ENCODE peak calls at places on chromosomes 3 and 15, in five cellular contexts. U is adrenal gland, Z is lower lobe of right lung, R is A549, V is body of pancreas. F is an unnamed sample.
A peak's percentile ranks its signal among the peaks of the same experiment; 100 is the strongest.

GRCh38 chr3:189340680-189341460 is 169.1 kb downstream of the TPRG1 start:
- DNase-seq in V (no peak), R (no peak), Z (no peak), U (peak; percentile 20), F (peak; percentile 46)

GRCh38 chr15:33915571-33916407 is 52.5 kb upstream of the CHRM5 start:
- DNase-seq in Z (no peak), U (no peak), R (no peak), V (no peak), F (peak; percentile 25)

GRCh38 chr3:48086736-48087470 is 70.7 kb upstream of the MAP4 start:
- DNase-seq in U (no peak), V (no peak), Z (no peak), R (peak; percentile 38), F (no peak)

GRCh38 chr15:91871138-91871537 is 17.6 kb downstream of the SLCO3A1 start:
- DNase-seq in Z (no peak), U (no peak), V (no peak), R (no peak), F (no peak)

GRCh38 chr15:67158367-67158766 is 93.0 kb downstream of the SMAD3 start:
- DNase-seq in U (no peak), V (no peak), R (no peak), Z (no peak), F (no peak)

GRCh38 chr3:194056731-194057415 is 79.1 kb upstream of the HES1 start:
- DNase-seq in U (no peak), R (no peak), V (peak; percentile 21), Z (no peak), F (no peak)

GRCh38 chr3:535566-536416 is 339.2 kb downstream of the CHL1 start:
- DNase-seq in R (no peak), U (no peak), Z (peak; percentile 56), V (peak; percentile 60), F (no peak)

GRCh38 chr3:6679510-6679909 is 181.4 kb upstream of the GRM7 start:
- DNase-seq in R (no peak), Z (no peak), V (no peak), U (no peak), F (peak; percentile 22)

GRCh38 chr3:139509631-139510030 is 29.9 kb downstream of the RBP1 start:
- DNase-seq in Z (no peak), R (no peak), V (no peak), U (no peak), F (no peak)

GRCh38 chr3:162517110-162517509 is 1020.5 kb downstream of the OTOL1 start:
- DNase-seq in U (no peak), R (no peak), Z (no peak), V (no peak), F (no peak)

GRCh38 chr3:46466871-46467403 is 2.2 kb upstream of the LTF start:
- DNase-seq in R (no peak), Z (no peak), V (no peak), U (no peak), F (no peak)

DNA sequence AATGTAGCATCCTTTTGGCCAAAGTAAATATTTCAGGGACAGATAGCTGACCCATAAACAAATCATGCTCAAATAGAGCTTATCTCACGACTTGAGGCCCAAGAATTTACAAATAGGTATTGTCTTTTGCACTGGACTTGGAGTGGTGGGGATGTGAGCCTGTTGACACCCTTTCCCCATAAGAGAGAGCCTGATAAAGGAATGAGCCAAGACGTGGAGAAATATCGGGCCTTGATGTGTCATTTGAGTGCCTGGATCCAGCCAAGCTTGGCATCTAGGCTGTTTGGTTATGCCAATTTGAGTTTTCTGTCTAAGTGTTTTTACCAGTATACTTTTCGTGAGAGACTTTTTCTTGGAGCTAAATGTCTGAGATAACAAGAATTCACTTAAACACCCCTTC is 112.9 kb upstream of the RGMA start:
- DNase-seq in U (no peak), R (no peak), V (no peak), Z (no peak), F (no peak)
- H3K4me3 ChIP-seq in U (no peak overlapping the region), R (no peak overlapping the region), V (no peak overlapping the region), Z (no peak overlapping the region), F (no peak overlapping the region)

DNA sequence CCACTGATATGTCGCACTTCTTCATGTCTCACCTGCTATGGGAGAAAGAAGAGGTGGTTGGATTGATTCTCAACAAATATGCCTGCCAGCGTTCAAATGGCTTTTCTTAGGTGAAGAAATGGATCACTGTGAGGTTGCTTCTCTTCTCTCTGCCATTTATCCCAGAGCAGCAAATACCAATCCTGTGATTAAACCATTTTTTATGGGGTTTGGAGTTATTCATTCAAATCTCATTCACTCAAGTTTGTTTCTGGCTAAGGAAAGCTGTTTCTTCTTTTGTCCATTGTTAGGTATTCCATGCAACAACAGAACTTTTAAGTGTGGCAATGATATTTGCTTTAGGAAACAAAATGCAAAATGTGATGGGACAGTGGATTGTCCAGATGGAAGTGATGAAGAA is 12.2 kb upstream of the C3orf52 start:
- DNase-seq in U (no peak), Z (no peak), R (no peak), V (no peak), F (no peak)
- H3K4me3 ChIP-seq in U (no peak overlapping the region), Z (no peak overlapping the region), R (no peak overlapping the region), V (no peak overlapping the region), F (no peak overlapping the region)

GRCh38 chr15:31330111-31330785 is 3.6 kb downstream of the KLF13 start:
- DNase-seq in U (no peak), Z (no peak), R (no peak), V (peak; percentile 49), F (no peak)
- H3K4me3 ChIP-seq in U (no peak overlapping the region), Z (peak overlapping the region; percentile 93), R (no peak overlapping the region), V (no peak overlapping the region), F (peak overlapping the region; percentile 0)

GRCh38 chr3:119524931-119525662 is 26.8 kb downstream of the TIMMDC1 start:
- DNase-seq in V (no peak), Z (no peak), U (no peak), R (no peak), F (peak; percentile 16)
- H3K4me3 ChIP-seq in V (no peak overlapping the region), Z (no peak overlapping the region), U (no peak overlapping the region), R (no peak overlapping the region), F (no peak overlapping the region)

GRCh38 chr15:90535254-90535653 is 5.5 kb downstream of the CRTC3 start:
- DNase-seq in V (no peak), U (no peak), R (no peak), Z (no peak), F (no peak)

GRCh38 chr15:90540768-90541167 is 11.0 kb downstream of the CRTC3 start:
- DNase-seq in R (no peak), U (no peak), V (no peak), Z (no peak), F (no peak)

GRCh38 chr15:90545095-90545494 is 15.4 kb downstream of the CRTC3 start:
- DNase-seq in R (no peak), U (no peak), V (no peak), Z (no peak), F (peak; percentile 32)

GRCh38 chr15:90539789-90540188 is 10.1 kb downstream of the CRTC3 start:
- DNase-seq in R (no peak), U (no peak), V (no peak), Z (no peak), F (no peak)
- H3K4me3 ChIP-seq in R (no peak overlapping the region), U (no peak overlapping the region), V (no peak overlapping the region), Z (no peak overlapping the region), F (no peak overlapping the region)

DNA sequence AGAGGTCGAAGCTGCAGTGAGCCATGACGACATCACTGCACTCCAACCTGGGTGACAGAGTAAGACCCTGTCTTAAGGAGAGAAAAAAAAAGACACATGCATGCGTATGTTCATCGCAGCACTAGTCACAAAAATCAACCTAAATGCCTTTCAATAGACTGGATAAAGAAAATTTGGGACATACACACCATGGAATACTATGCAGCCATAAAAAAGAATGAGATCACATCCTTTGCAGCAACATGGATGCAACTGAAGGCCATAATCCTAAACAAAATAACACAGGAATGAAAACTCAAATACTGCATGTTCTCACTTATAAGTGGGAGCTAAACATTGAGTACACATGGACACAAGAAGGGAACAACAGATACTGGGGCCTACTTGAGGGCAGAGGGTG is 53.1 kb downstream of the FSIP1 start:
- DNase-seq in U (no peak), R (no peak), Z (no peak), V (no peak), F (no peak)
- H3K4me3 ChIP-seq in U (no peak overlapping the region), R (no peak overlapping the region), Z (no peak overlapping the region), V (no peak overlapping the region), F (no peak overlapping the region)

DNA sequence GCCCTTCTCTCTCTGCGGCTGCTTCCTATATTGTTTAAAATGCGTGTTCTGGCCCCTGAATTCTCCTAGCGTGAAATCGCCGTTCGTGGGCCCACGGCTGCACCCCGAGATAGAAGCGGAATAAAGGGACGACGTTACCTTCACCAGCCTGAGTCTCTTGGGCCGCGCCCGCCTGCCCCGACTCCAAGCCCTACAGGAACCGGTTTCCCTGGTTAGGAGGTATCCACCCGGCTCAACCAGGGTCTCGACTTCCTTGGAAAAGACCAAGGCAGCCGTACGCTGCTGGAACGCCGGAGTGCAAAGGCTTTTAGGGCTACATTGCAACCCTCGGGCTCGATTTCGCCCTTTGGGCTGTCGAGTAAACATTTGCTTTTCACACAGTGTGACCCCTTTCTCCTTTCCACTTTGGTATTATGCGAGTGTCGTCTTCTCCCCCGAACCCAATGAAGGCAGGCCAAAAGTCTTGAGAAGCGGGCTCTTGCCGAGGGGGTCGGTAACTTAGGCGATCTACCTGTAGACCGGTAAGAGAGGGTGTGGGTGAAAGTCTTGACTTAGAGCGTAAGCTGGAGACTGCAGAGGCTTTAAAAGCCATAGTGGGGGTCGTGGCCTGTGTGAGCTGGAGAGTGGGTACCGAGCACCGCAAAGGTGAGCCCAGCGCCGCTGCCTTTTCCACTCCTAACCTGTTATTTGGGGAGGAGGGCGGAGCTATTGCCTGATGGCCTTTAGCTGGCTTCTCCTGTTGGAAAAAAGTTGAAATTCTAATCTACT is 2.0 kb downstream of the TRIM71 start:
- DNase-seq in R (no peak), U (no peak), V (no peak), Z (peak; percentile 71), F (no peak)
- H3K4me3 ChIP-seq in R (no peak overlapping the region), U (no peak overlapping the region), V (no peak overlapping the region), Z (peak overlapping the region; percentile 59), F (peak overlapping the region; percentile 72)

GRCh38 chr3:97658670-97659285 is 105.8 kb upstream of the ARL6 start:
- DNase-seq in Z (no peak), V (no peak), U (no peak), R (peak; percentile 1), F (peak; percentile 34)
- H3K4me3 ChIP-seq in Z (no peak overlapping the region), V (no peak overlapping the region), U (no peak overlapping the region), R (no peak overlapping the region), F (no peak overlapping the region)

F was measured in NB4.